ENCODE peak calls at places on chromosome 6, in four cellular contexts. A is psoas muscle, R is B cell, T is GM20000. P is an unnamed sample.

GRCh38 chr6:129994410-129994809 is 24.0 kb upstream of the L3MBTL3 start:
- DNase-seq in A (no peak), R (no peak), T (no peak), P (no peak)

GRCh38 chr6:43924222-43924702 is 154.3 kb downstream of the VEGFA start:
- DNase-seq in A (no peak), R (no peak), T (no peak), P (peak; percentile 84)

GRCh38 chr6:147397306-147397705 is 111.2 kb upstream of the SAMD5 start:
- DNase-seq in A (no peak), R (no peak), T (no peak), P (no peak)

GRCh38 chr6:7085911-7086310 is 21.9 kb upstream of the RREB1 start:
- DNase-seq in A (peak; percentile 53), R (no peak), T (no peak), P (peak; percentile 28)

GRCh38 chr6:43806041-43806757 is 36.2 kb downstream of the VEGFA start:
- DNase-seq in A (no peak), R (no peak), T (no peak), P (no peak)

GRCh38 chr6:31485063-31485462 is 12.9 kb upstream of the MICB start:
- DNase-seq in A (no peak), R (no peak), T (no peak), P (no peak)

GRCh38 chr6:54970337-54970736 is 123.8 kb downstream of the FAM83B start:
- DNase-seq in A (no peak), R (no peak), T (no peak), P (no peak)

GRCh38 chr6:99467509-99468106 is 42.5 kb upstream of the PNISR start:
- DNase-seq in A (no peak), R (no peak), T (peak; percentile 30), P (no peak)

GRCh38 chr6:97009781-97010492 is 85.4 kb downstream of the KLHL32 start:
- DNase-seq in A (no peak), R (no peak), T (no peak), P (no peak)

GRCh38 chr6:146598785-146599405 is at the start of gene ADGB:
- DNase-seq in A (peak; percentile 51), R (no peak), T (no peak), P (peak; percentile 16)

GRCh38 chr6:54173084-54173483 is 61.8 kb downstream of the MLIP start:
- DNase-seq in A (no peak), R (no peak), T (no peak), P (no peak)

GRCh38 chr6:21024621-21025020 is 490.4 kb downstream of the CDKAL1 start:
- DNase-seq in A (no peak), R (no peak), T (no peak), P (no peak)

DNA sequence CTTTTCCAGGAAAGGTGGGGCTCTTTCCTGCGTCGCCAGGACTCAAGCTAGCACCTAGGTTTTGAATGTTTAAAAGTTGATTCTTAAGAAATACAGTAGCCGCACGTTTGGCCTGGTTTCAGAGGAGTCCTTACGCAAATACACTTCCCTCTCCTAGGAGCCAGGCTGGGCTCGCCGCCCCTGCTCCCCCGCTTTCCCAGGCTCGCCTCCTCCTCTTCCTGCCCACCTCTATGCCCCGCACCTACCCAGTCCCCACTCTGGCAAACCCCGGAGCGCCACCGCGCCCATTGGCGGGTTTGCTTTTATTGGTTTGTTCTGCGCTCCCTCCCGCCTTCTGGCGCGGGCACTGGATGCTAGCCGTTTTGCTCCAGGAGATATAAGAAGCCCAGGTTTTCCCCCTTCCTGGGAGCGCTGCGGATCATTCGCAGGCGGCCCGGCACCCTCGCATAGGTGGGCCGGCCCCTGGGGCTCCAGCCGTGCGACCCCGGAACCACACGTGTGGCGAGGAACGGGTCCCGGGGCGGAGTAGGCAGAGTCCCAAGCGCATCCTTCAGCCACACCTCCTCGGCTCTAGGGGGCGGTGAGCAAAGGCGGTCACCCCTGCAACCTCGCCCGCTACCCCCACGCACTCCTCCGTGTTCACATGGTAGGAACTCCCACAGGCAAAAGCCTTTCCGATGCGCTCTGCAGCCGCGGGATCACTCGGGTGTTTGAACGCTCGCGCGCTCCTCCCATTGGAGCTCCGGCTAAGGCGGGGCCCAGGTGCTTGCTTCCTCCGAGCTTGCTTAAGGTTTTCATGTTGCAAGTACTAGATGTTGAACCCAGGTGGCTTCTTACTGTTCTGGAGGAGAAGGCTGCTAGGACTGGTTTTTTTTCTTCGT is 119.0 kb downstream of the RTN4IP1 start:
- DNase-seq in A (peak; percentile 29), R (peak; percentile 76), T (peak; percentile 72), P (peak; percentile 85)
- TF ChIP-seq CTCF in A (no peak), R (peak; percentile 19), T (peak; percentile 20), P (no peak)

DNA sequence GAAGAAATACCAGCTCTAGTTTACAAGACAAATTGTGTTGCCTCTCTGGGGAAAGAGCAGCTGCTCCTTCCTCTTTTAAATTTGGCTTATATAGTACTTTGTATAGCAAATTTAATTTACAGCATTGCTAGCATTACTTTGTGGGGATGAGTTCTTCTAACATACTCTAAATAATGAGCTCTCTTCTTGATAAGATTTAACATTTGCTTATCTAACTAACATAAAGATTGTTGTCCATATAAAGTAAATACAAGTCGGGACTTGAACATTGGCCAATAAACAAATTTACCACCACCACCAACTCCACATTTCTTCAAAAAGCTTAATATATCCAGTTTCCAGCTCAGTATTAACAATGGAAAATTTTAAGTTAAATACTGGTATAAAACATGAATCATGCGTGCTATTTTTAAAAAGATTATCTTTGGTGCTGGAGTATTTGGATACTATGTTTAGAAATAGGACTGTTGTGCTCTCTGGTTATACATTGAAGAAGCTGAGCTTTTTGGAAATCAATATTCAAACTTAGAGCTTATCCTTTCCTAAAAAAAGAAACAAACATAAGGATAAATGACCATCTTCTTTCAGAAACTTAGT is 1146.9 kb upstream of the GJE1 start:
- DNase-seq in A (no peak), R (no peak), T (no peak), P (no peak)
- TF ChIP-seq CTCF in A (no peak), R (no peak), T (no peak), P (no peak)

GRCh38 chr6:36701401-36701991 is 3.9 kb downstream of the RAB44 start:
- DNase-seq in A (no peak), R (no peak), T (no peak), P (no peak)
- TF ChIP-seq CTCF in A (no peak), R (no peak), T (no peak), P (no peak)

GRCh38 chr6:52663120-52663934 is 7.6 kb upstream of the TMEM14A start:
- DNase-seq in A (peak; percentile 29), R (peak; percentile 67), T (peak; percentile 77), P (peak; percentile 66)
- TF ChIP-seq CTCF in A (peak; percentile 83), R (peak; percentile 96), T (peak; percentile 60), P (peak; percentile 87)

GRCh38 chr6:2396292-2396691 is 150.9 kb upstream of the GMDS start:
- DNase-seq in A (no peak), R (no peak), T (no peak), P (no peak)
- TF ChIP-seq CTCF in A (no peak), R (no peak), T (no peak), P (no peak)

GRCh38 chr6:5399391-5399790 is 138.1 kb downstream of the FARS2 start:
- DNase-seq in A (no peak), R (no peak), T (no peak), P (no peak)

GRCh38 chr6:5398530-5398929 is 137.2 kb downstream of the FARS2 start:
- DNase-seq in A (no peak), R (no peak), T (peak; percentile 25), P (peak; percentile 54)

GRCh38 chr6:5394280-5394679 is 133.0 kb downstream of the FARS2 start:
- DNase-seq in A (no peak), R (no peak), T (no peak), P (no peak)

GRCh38 chr6:5390177-5390576 is 128.9 kb downstream of the FARS2 start:
- DNase-seq in A (no peak), R (no peak), T (no peak), P (no peak)

GRCh38 chr6:5395719-5396118 is 134.4 kb downstream of the FARS2 start:
- DNase-seq in A (no peak), R (no peak), T (no peak), P (no peak)
- TF ChIP-seq CTCF in A (no peak), R (no peak), T (no peak), P (peak; percentile 10)

GRCh38 chr6:88383183-88383582 is 217.0 kb upstream of the CNR1 start:
- DNase-seq in A (no peak), R (no peak), T (no peak), P (no peak)
- TF ChIP-seq CTCF in A (no peak), R (no peak), T (no peak), P (no peak)

GRCh38 chr6:164099535-164099982 is 685.0 kb downstream of the QKI start:
- DNase-seq in A (no peak), R (no peak), T (no peak), P (no peak)

GRCh38 chr6:164097056-164097455 is 682.5 kb downstream of the QKI start:
- DNase-seq in A (no peak), R (no peak), T (no peak), P (no peak)

GRCh38 chr6:164098857-164099534 is 684.5 kb downstream of the QKI start:
- DNase-seq in A (peak; percentile 52), R (no peak), T (no peak), P (no peak)

GRCh38 chr6:164095056-164095455 is 680.5 kb downstream of the QKI start:
- DNase-seq in A (no peak), R (no peak), T (no peak), P (no peak)

DNA sequence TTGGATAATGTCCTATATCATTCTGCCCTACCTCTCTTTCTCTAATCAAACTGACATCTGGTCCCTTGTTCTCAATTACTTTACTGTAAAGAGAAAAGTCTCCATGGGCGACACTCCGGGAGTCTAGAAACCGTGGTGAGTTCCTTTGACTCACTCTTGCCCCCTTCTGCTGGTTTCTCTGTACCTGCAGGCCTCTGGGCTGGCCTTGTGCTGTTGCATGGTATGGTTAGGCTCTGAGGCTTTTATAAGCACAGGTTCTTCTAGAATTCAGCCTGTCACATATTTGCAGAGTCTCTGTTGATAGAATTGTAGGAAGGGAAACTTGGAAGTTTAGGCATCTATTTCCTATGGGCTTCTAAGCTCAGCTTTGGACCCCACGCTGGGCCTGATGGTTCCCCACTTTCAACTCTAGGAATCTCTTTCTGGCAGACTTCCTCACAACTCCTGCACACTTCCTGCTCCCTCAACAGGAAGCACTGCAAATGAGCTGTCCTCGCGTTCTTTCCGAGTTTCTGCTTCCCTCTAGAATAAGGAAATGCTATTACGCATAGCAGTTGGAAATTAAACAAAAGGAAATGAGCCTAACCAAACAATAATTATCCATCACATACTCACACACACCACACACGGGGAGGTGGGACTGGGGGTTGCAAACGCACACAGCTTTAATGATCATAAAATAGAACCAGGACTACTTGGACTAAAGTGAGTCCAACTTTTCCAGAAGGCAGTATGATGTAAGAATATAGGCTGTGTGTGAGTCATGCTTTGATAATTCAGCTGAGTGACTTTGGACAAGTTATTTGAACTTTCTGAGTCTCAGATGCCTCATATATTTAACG is 683.3 kb downstream of the QKI start:
- DNase-seq in A (no peak), R (no peak), T (no peak), P (no peak)
- TF ChIP-seq CTCF in A (peak; percentile 33), R (no peak), T (no peak), P (no peak)

DNA sequence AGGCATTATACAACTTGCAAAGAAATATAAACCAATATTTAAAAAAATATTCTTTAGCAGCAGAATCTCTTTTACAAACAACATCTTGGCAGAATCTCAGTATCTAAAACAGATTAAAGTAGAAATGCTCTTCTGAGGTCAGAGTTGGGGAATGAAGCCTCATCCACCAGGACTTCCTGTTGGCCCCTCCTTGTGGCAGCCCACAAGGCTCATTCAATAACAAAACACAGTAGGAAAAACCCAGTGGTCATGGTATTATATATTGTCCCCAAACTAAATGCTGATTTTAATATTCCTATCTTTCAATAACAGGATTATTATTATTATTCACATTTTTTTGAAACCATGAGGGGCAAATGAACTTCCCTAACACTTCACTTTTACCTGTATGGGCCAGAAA is 368.6 kb downstream of the BTBD9 start:
- DNase-seq in A (no peak), R (no peak), T (no peak), P (no peak)
- TF ChIP-seq CTCF in A (no peak), R (no peak), T (no peak), P (no peak)

P was measured in activated CD8-positive, alpha-beta T cell treated with anti-CD3 and anti-CD28 coated beads for 36 hours.